ENCODE peak calls at places on chromosomes 6 and 20, in four cellular contexts. One of them, this sample, is unnamed.

GRCh38 chr6:169955796-169956493 is 204.5 kb downstream of the ERMARD start:
- DNase-seq in H9: no peak
- DNase-seq in IMR-90: no peak
- DNase-seq in left ventricle myocardium inferior: no peak
- DNase-seq in this sample: no peak

GRCh38 chr6:148935705-148936306 is 189.0 kb downstream of the UST start:
- DNase-seq in IMR-90: peak; percentile 71
- DNase-seq in left ventricle myocardium inferior: no peak
- DNase-seq in H9: no peak
- DNase-seq in this sample: no peak

GRCh38 chr6:100267721-100268123 is 197.0 kb downstream of the SIM1 start:
- DNase-seq in left ventricle myocardium inferior: no peak
- DNase-seq in IMR-90: peak; percentile 28
- DNase-seq in H9: no peak
- DNase-seq in this sample: no peak

GRCh38 chr6:144377586-144377985 is 92.5 kb downstream of the UTRN start:
- DNase-seq in IMR-90: peak; percentile 86
- DNase-seq in H9: no peak
- DNase-seq in left ventricle myocardium inferior: no peak
- DNase-seq in this sample: peak; percentile 16

GRCh38 chr20:20483328-20483727 is 115.4 kb downstream of the INSM1 start:
- DNase-seq in IMR-90: no peak
- DNase-seq in H9: no peak
- DNase-seq in left ventricle myocardium inferior: no peak
- DNase-seq in this sample: no peak

GRCh38 chr6:72716916-72717315 is 95.1 kb downstream of the KCNQ5 start:
- DNase-seq in IMR-90: no peak
- DNase-seq in left ventricle myocardium inferior: no peak
- DNase-seq in H9: no peak
- DNase-seq in this sample: no peak

GRCh38 chr6:54897462-54898189 is 51.1 kb downstream of the FAM83B start:
- DNase-seq in IMR-90: peak; percentile 72
- DNase-seq in H9: no peak
- DNase-seq in left ventricle myocardium inferior: no peak
- DNase-seq in this sample: no peak

GRCh38 chr20:34528921-34529297 is 12.7 kb downstream of the DYNLRB1 start:
- DNase-seq in left ventricle myocardium inferior: peak; percentile 74
- DNase-seq in H9: no peak
- DNase-seq in IMR-90: no peak
- DNase-seq in this sample: no peak

GRCh38 chr6:168365422-168366165 is 46.0 kb upstream of the DACT2 start:
- DNase-seq in H9: no peak
- DNase-seq in left ventricle myocardium inferior: no peak
- DNase-seq in IMR-90: no peak
- DNase-seq in this sample: no peak

GRCh38 chr6:89638320-89639195 is at the start of gene LYRM2:
- DNase-seq in H9: peak; percentile 94
- DNase-seq in IMR-90: peak; percentile 90
- DNase-seq in left ventricle myocardium inferior: peak; percentile 95
- DNase-seq in this sample: peak; percentile 94

GRCh38 chr6:170124836-170125235 is 166.0 kb downstream of the DLL1 start:
- DNase-seq in left ventricle myocardium inferior: no peak
- DNase-seq in H9: no peak
- DNase-seq in IMR-90: no peak
- DNase-seq in this sample: no peak

GRCh38 chr20:35643045-35643444 is 21.7 kb downstream of the CPNE1 start:
- DNase-seq in H9: no peak
- DNase-seq in left ventricle myocardium inferior: no peak
- DNase-seq in IMR-90: no peak
- DNase-seq in this sample: no peak

GRCh38 chr6:156579564-156579963 is 197.6 kb upstream of the ARID1B start:
- DNase-seq in IMR-90: no peak
- DNase-seq in H9: no peak
- DNase-seq in left ventricle myocardium inferior: no peak
- DNase-seq in this sample: no peak

GRCh38 chr6:158361961-158362634 is 49.8 kb downstream of the TULP4 start:
- DNase-seq in left ventricle myocardium inferior: no peak
- DNase-seq in IMR-90: peak; percentile 58
- DNase-seq in H9: no peak
- DNase-seq in this sample: no peak

GRCh38 chr6:33720998-33721397 is 9.5 kb upstream of the UQCC2 start:
- DNase-seq in H9: no peak
- DNase-seq in left ventricle myocardium inferior: no peak
- DNase-seq in IMR-90: no peak
- DNase-seq in this sample: no peak

GRCh38 chr6:134480593-134480992 is 162.7 kb upstream of the SGK1 start:
- DNase-seq in H9: no peak
- DNase-seq in IMR-90: peak; percentile 51
- DNase-seq in left ventricle myocardium inferior: no peak
- DNase-seq in this sample: no peak

GRCh38 chr6:92538296-92538695 is 881.1 kb downstream of the EPHA7 start:
- DNase-seq in H9: no peak
- DNase-seq in IMR-90: no peak
- DNase-seq in left ventricle myocardium inferior: no peak
- DNase-seq in this sample: no peak

GRCh38 chr6:1770435-1770843 is 160.7 kb downstream of the FOXC1 start:
- DNase-seq in left ventricle myocardium inferior: no peak
- DNase-seq in H9: no peak
- DNase-seq in IMR-90: peak; percentile 37
- DNase-seq in this sample: no peak

GRCh38 chr20:11394145-11394833 is 523.4 kb upstream of the BTBD3 start:
- DNase-seq in H9: no peak
- DNase-seq in left ventricle myocardium inferior: no peak
- DNase-seq in IMR-90: peak; percentile 97
- DNase-seq in this sample: no peak

GRCh38 chr6:130696806-130697205 is 130.4 kb upstream of the SMLR1 start:
- DNase-seq in left ventricle myocardium inferior: no peak
- DNase-seq in H9: no peak
- DNase-seq in IMR-90: peak; percentile 22
- DNase-seq in this sample: no peak

GRCh38 chr6:156776470-156776840 is 723 bp upstream of the ARID1B start:
- DNase-seq in left ventricle myocardium inferior: no peak
- DNase-seq in H9: no peak
- DNase-seq in IMR-90: peak; percentile 44
- DNase-seq in this sample: no peak

GRCh38 chr6:151229401-151230276 is 10.1 kb upstream of the AKAP12 start:
- DNase-seq in left ventricle myocardium inferior: no peak
- DNase-seq in IMR-90: no peak
- DNase-seq in H9: no peak
- DNase-seq in this sample: no peak

GRCh38 chr6:82113231-82113630 is 134.3 kb downstream of the IBTK start:
- DNase-seq in H9: no peak
- DNase-seq in left ventricle myocardium inferior: no peak
- DNase-seq in IMR-90: no peak
- DNase-seq in this sample: no peak

GRCh38 chr6:134930463-134930862 is 19.4 kb downstream of the ALDH8A1 start:
- DNase-seq in H9: no peak
- DNase-seq in left ventricle myocardium inferior: no peak
- DNase-seq in IMR-90: no peak
- DNase-seq in this sample: no peak

GRCh38 chr6:85868685-85869084 is 226.0 kb upstream of the SYNCRIP start:
- DNase-seq in H9: no peak
- DNase-seq in left ventricle myocardium inferior: no peak
- DNase-seq in IMR-90: no peak
- DNase-seq in this sample: no peak

GRCh38 chr6:42224222-42225042 is 6.8 kb upstream of the MRPS10 start:
- DNase-seq in left ventricle myocardium inferior: no peak
- DNase-seq in IMR-90: peak; percentile 97
- DNase-seq in H9: no peak
- DNase-seq in this sample: no peak

GRCh38 chr6:39441301-39441700 is 118.8 kb upstream of the KCNK16 start:
- DNase-seq in left ventricle myocardium inferior: no peak
- DNase-seq in H9: no peak
- DNase-seq in IMR-90: no peak
- DNase-seq in this sample: no peak

GRCh38 chr20:63830821-63831593 is at the start of gene ZBTB46:
- DNase-seq in H9: no peak
- DNase-seq in IMR-90: peak; percentile 49
- DNase-seq in left ventricle myocardium inferior: peak; percentile 79
- DNase-seq in this sample: peak; percentile 82

GRCh38 chr6:144931172-144932035 is 646.3 kb downstream of the UTRN start:
- DNase-seq in left ventricle myocardium inferior: no peak
- DNase-seq in H9: peak; percentile 39
- DNase-seq in IMR-90: peak; percentile 36
- DNase-seq in this sample: peak; percentile 28

GRCh38 chr20:137668-138131 is 4.7 kb upstream of the DEFB126 start:
- DNase-seq in IMR-90: no peak
- DNase-seq in left ventricle myocardium inferior: no peak
- DNase-seq in H9: no peak
- DNase-seq in this sample: no peak
- TF ChIP-seq CTCF in IMR-90: no peak
- TF ChIP-seq CTCF in left ventricle myocardium inferior: peak; percentile 7
- TF ChIP-seq CTCF in H9: peak; percentile 54
- TF ChIP-seq CTCF in this sample: no peak

DNA sequence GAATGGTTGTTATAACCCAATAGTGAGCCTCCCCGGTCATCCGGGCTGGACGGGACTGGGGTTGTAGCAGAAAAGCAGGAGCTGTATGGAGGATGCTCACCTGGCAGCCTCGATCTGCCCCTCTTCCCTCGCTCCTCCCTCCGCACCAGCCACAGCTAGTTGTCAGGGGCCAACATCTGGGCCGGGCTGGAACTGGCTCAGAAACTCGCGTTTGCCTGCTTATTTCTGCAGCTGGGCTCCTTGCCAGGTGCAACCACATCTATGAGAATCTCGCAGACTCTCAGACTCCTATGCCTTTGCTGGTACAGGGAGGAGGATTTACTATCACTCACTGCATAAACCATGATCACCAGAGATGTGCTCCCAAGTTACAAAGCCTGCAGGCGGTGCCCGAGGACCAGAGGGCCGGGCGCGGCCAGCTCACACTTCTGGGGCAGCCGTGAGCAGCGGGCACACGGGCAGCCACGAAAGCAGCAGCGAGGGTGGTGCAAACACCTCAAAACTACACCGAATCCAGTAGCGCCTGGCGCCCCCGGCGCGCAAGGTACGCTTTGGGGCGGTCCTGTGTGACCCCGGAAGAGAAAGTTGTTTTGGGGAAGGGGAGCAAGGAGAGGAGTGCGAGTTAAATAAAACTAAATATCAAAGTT is 609 bp upstream of the LRRC1 start:
- DNase-seq in IMR-90: peak; percentile 87
- DNase-seq in H9: peak; percentile 69
- DNase-seq in left ventricle myocardium inferior: peak; percentile 66
- DNase-seq in this sample: peak; percentile 59
- TF ChIP-seq CTCF in IMR-90: peak; percentile 61
- TF ChIP-seq CTCF in H9: peak; percentile 37
- TF ChIP-seq CTCF in left ventricle myocardium inferior: peak; percentile 62
- TF ChIP-seq CTCF in this sample: no peak

DNA sequence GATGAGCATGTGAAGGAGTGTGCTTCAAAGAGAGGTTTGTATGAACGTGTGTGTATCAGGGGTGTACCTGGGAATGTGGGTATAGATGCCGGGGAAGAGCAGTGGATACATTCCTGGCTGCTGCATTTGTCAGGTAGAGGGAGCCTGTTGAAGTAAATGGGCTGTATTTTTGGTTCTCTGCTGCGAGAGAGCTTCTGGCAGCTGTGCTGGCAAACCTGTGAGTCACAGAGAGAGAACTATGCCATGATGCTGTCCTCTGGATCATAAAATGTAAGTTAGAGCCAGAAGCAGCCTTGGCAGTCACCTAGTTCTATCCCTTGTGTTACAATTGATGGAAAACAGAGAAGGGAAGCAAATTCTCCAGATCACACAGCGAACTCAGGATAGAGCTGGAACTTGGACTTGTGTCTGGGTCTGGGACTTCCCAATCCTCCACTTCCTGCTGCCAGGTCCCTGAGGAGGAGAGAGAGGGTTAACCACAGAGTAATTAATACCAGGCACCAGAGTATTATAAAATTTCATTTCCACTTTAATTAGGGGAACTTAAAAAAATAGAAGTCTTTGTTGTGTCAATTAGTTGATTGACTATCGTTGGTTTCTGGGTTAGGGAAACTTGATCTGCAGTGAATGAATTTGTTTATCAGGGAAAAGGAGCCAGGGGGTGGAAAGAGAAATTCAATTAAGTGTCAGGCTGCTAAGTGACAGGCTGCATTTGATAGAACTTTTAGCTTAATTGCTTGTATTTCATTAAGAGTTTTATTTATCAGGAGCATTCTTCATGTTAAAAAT is 41.1 kb upstream of the GTSF1L start:
- DNase-seq in IMR-90: peak; percentile 50
- DNase-seq in H9: no peak
- DNase-seq in left ventricle myocardium inferior: no peak
- DNase-seq in this sample: no peak
- TF ChIP-seq CTCF in IMR-90: no peak
- TF ChIP-seq CTCF in H9: peak; percentile 12
- TF ChIP-seq CTCF in left ventricle myocardium inferior: peak; percentile 18
- TF ChIP-seq CTCF in this sample: no peak

GRCh38 chr6:136158398-136158797 is 91.7 kb downstream of the MTFR2 start:
- DNase-seq in IMR-90: no peak
- DNase-seq in left ventricle myocardium inferior: peak; percentile 56
- DNase-seq in H9: no peak
- DNase-seq in this sample: no peak
- TF ChIP-seq CTCF in IMR-90: no peak
- TF ChIP-seq CTCF in left ventricle myocardium inferior: peak; percentile 50
- TF ChIP-seq CTCF in H9: no peak
- TF ChIP-seq CTCF in this sample: no peak

GRCh38 chr20:32741151-32741550 is 2.1 kb downstream of the COMMD7 start:
- DNase-seq in left ventricle myocardium inferior: no peak
- DNase-seq in H9: no peak
- DNase-seq in IMR-90: no peak
- DNase-seq in this sample: no peak

GRCh38 chr20:32737371-32738223 is 5.7 kb downstream of the COMMD7 start:
- DNase-seq in IMR-90: peak; percentile 91
- DNase-seq in H9: no peak
- DNase-seq in left ventricle myocardium inferior: no peak
- DNase-seq in this sample: no peak

GRCh38 chr20:32743237-32744112 is at the start of gene COMMD7:
- DNase-seq in IMR-90: peak; percentile 44
- DNase-seq in left ventricle myocardium inferior: peak; percentile 66
- DNase-seq in H9: peak; percentile 90
- DNase-seq in this sample: peak; percentile 79

DNA sequence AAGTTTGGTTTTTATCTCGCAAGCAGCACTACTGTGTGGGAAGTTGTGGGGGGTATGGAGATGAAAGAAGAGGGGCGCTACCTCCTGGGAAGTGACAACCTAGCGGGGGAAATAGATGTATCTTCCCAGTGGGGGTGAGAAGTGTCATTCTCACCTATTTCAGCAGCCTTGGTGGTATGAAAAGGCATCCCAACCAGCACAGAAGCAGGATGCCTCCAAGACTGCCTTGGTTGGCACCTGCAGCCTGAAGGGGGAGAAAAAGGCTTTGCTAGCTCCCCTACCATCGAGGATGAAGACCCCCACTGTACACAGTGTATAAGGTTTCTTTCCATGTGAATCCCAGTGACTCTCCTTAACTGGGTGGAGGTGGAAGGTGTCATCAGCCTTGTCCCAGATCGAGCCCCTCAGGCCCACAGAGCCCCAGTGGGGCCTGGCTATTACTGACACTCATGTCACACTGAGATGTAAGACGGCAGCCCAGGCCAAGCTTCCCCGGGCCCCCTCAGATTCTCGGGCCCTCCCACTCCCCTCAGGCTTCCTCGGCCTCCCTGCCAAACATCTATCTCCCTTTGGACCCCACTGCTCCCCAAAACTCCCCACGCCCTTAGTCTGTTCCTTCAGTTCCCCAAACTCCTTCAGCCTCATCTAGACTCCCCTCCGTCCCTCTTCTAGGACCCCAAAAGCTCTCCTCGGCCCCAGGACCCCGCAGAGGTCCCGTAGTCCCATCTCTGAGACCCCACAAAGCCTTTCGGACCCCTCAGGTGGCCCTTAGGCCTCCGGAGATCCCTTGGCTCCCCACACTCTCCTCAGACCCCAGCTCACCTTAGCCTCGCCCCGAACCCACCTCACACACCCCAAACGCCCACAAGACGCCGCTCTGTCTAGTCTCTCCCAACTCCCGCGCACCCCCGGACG is 688 bp downstream of the COMMD7 start:
- DNase-seq in H9: no peak
- DNase-seq in IMR-90: no peak
- DNase-seq in left ventricle myocardium inferior: no peak
- DNase-seq in this sample: no peak
- TF ChIP-seq CTCF in H9: no peak
- TF ChIP-seq CTCF in IMR-90: no peak
- TF ChIP-seq CTCF in left ventricle myocardium inferior: no peak
- TF ChIP-seq CTCF in this sample: no peak

This sample was measured in nephron progenitor cell.